ENCODE peak calls at places on chromosome 5, in ten cellular contexts. Z is gastrocnemius medialis, Y is suprapubic skin, W is body of pancreas, E is HCT116, J is spleen, A is ovary, K is adrenal gland, S is NB4, M is uterus. P is an unnamed sample.

GRCh38 chr5:5658226-5658625 is 235.7 kb downstream of the ICE1 start:
- DNase-seq in M (peak; percentile 35), Z (peak; percentile 38), S (no peak), W (no peak), E (no peak), A (peak; percentile 24), J (no peak), K (peak; percentile 76), Y (no peak), P (no peak)

GRCh38 chr5:86880785-86881492 is 263.2 kb downstream of the COX7C start:
- DNase-seq in Y (no peak), J (no peak), E (peak; percentile 81), K (peak; percentile 41), A (no peak), W (peak; percentile 20), S (peak; percentile 82), Z (no peak), M (peak; percentile 22), P (no peak)

GRCh38 chr5:155883966-155884555 is 442.9 kb upstream of the SGCD start:
- DNase-seq in E (no peak), K (no peak), Y (no peak), Z (no peak), W (no peak), J (no peak), A (no peak), S (no peak), M (no peak), P (no peak)

GRCh38 chr5:16784843-16785791 is 151.0 kb downstream of the MYO10 start:
- DNase-seq in Z (peak; percentile 63), M (no peak), Y (no peak), E (no peak), A (no peak), J (no peak), K (no peak), W (no peak), S (no peak), P (no peak)

GRCh38 chr5:101664071-101664791 is 631.9 kb downstream of the SLCO4C1 start:
- DNase-seq in Y (no peak), E (no peak), W (no peak), S (no peak), J (no peak), M (no peak), Z (no peak), A (no peak), K (no peak), P (no peak)

GRCh38 chr5:141208478-141208877 is at the start of gene PCDHB12:
- DNase-seq in E (no peak), W (peak; percentile 31), S (peak; percentile 36), M (no peak), Z (no peak), A (peak; percentile 19), Y (no peak), J (no peak), K (no peak), P (no peak)

GRCh38 chr5:155082401-155082800 is 68.8 kb downstream of the KIF4B start:
- DNase-seq in W (no peak), J (no peak), Z (no peak), S (no peak), M (no peak), E (peak; percentile 28), Y (no peak), A (no peak), K (no peak), P (no peak)

GRCh38 chr5:150149618-150150017 is 6.0 kb downstream of the PDGFRB start:
- DNase-seq in J (no peak), Z (no peak), M (no peak), K (no peak), S (peak; percentile 49), Y (no peak), W (no peak), A (no peak), E (no peak), P (no peak)

GRCh38 chr5:68557162-68557936 is 341.8 kb downstream of the PIK3R1 start:
- DNase-seq in J (no peak), W (no peak), K (no peak), E (no peak), S (no peak), M (no peak), Z (no peak), A (no peak), Y (no peak), P (no peak)

GRCh38 chr5:36728697-36729543 is 122.5 kb downstream of the SLC1A3 start:
- DNase-seq in Y (no peak), K (no peak), A (no peak), S (peak; percentile 80), W (no peak), Z (no peak), E (no peak), J (no peak), M (no peak), P (no peak)

GRCh38 chr5:86909896-86910295 is 292.2 kb downstream of the COX7C start:
- DNase-seq in E (no peak), S (no peak), Z (no peak), W (no peak), K (no peak), J (no peak), Y (no peak), A (no peak), M (no peak), P (peak; percentile 14)

GRCh38 chr5:111734013-111734412 is 23.0 kb downstream of the NREP start:
- DNase-seq in A (no peak), Y (no peak), M (no peak), W (no peak), E (no peak), S (no peak), Z (no peak), J (no peak), K (peak; percentile 39), P (no peak)

DNA sequence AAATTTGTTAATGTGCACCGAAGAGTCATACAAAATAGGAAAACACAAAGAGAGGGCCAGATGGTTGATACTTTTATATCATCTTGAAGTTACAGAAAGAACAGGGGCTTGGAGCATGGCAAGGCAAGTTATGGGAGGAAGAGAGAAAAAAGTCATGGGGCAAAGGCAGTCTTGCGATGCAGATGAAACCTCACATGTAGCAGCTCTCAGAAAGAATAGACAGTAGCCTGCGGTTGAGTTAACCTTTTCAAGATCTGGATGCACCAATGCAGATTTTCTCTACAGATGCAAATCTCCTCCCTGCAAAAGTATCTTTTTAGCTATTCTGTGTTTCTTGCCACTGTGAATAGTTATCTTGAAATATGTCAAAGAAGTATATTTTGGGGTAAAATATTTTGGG is 243.9 kb downstream of the TMEM167A start:
- DNase-seq in A (no peak), Y (no peak), K (no peak), S (no peak), E (no peak), M (no peak), Z (no peak), W (no peak), J (no peak), P (no peak)
- TF ChIP-seq POLR2A in A (no peak), Y (no peak), K (no peak), S (no peak), E (no peak), M (no peak), Z (no peak), W (no peak), J (no peak), P (no peak)

DNA sequence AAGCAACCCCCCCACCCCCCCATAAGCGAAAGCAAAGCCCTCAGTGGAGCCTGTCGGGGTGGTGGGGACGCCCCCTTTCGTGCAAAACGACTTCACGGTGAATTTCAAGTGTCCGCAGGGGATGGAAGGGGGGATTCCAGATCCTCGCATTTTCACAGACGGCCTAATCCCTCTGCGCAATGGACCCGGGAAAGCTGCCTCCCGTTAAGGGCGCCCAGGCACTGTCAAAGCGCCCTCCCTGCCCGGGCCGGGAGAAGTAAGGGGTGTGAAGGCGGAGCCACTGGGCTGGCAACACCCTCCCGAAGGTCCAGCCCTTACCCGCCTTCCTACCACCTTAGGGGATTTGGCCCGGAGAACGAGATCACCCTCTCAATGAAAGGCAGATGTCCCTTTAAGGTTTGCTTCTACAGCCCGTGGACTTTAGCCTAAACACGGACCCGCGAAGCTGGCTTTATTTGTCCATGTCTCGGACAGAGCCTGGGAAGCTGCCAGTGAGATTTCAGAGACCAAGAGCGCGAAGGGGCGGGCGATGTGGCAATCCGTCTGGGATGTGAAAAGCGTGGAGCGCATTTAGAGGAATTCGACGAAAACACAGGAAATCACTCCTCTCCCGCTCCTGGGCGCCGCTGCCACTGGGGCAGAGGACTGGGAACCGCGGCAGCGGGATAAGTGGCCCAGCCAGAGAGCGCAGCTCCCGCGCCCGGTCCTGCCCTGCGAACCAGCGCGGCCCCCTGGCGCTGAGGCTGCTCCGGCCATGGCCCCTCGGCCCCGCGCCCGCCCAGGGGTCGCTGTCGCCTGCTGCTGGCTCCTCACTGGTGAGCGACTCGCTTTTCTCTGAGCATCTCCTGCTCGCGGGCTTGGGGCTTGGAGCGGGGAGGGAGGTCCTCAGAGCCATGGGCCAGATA is at the start of the genes ITGA1 and PELO:
- DNase-seq in Z (peak; percentile 50), K (peak; percentile 80), E (peak; percentile 59), W (peak; percentile 66), S (peak; percentile 60), A (peak; percentile 82), M (peak; percentile 84), Y (peak; percentile 90), J (peak; percentile 89), P (peak; percentile 62)
- TF ChIP-seq CTCF in Z (no peak), K (peak; percentile 42), E (peak; percentile 30), W (no peak), S (no peak), A (peak; percentile 43), M (peak; percentile 65), Y (no peak), J (peak; percentile 42), P (no peak)

GRCh38 chr5:138354387-138354786 is 1.9 kb downstream of the KDM3B start:
- DNase-seq in S (no peak), E (no peak), Z (no peak), M (no peak), A (no peak), W (no peak), Y (no peak), K (no peak), J (no peak), P (no peak)

GRCh38 chr5:138351517-138351916 is 968 bp upstream of the KDM3B start:
- DNase-seq in E (no peak), S (no peak), Z (no peak), W (no peak), Y (no peak), M (no peak), K (no peak), A (no peak), J (no peak), P (no peak)

GRCh38 chr5:138353550-138353893 is 1.0 kb downstream of the KDM3B start:
- DNase-seq in J (no peak), W (no peak), M (no peak), A (no peak), E (no peak), Y (no peak), K (no peak), S (no peak), Z (no peak), P (no peak)

GRCh38 chr5:138352071-138352721 is at the start of gene KDM3B:
- DNase-seq in E (peak; percentile 76), M (peak; percentile 87), A (peak; percentile 86), J (peak; percentile 98), S (peak; percentile 91), K (peak; percentile 87), W (peak; percentile 90), Y (peak; percentile 88), Z (peak; percentile 83), P (peak; percentile 97)

GRCh38 chr5:138352722-138353549 is 451 bp downstream of the KDM3B start:
- DNase-seq in S (peak; percentile 90), E (no peak), M (peak; percentile 60), K (peak; percentile 66), J (peak; percentile 94), W (peak; percentile 61), A (peak; percentile 63), Z (peak; percentile 51), Y (no peak), P (peak; percentile 91)
- TF ChIP-seq POLR2A in S (peak; percentile 29), E (no peak), M (peak; percentile 10), K (peak; percentile 54), J (no peak), W (peak; percentile 78), A (no peak), Z (peak; percentile 30), Y (no peak), P (no peak)

GRCh38 chr5:177447611-177448243 is 1.1 kb downstream of the PRR7 start:
- DNase-seq in Z (no peak), Y (no peak), E (peak; percentile 73), K (peak; percentile 90), W (peak; percentile 71), S (peak; percentile 82), A (no peak), J (peak; percentile 87), M (peak; percentile 41), P (no peak)
- TF ChIP-seq CTCF in Z (no peak), Y (no peak), E (no peak), K (no peak), W (no peak), S (no peak), A (no peak), J (no peak), M (no peak), P (no peak)

P was measured in lower leg skin.